ENCODE peak calls at places on chromosomes 1 and 21, in ten cellular contexts. I is endothelial cell; M is H7; S is aorta; F is stimulated activated CD4-positive, alpha-beta T cell treated with anti-CD3 and anti-CD28 coated beads, Interleukin-1b, Interleukin-23, amount 100 ng/mL, for 1 hour; T is renal cortical epithelial cell; U is epithelial cell of esophagus; W is iris pigment epithelial cell; G is Calu3; P is HS-27A. O is an unnamed sample.
A peak's percentile ranks its signal among the peaks of the same experiment; 100 is the strongest.

GRCh38 chr1:94539496-94539895 is 2.1 kb downstream of the F3 start:
- DNase-seq in I (no peak), U (peak; percentile 77), W (peak; percentile 74), P (no peak), G (peak; percentile 56), F (no peak), M (no peak), T (peak; percentile 47), S (no peak), O (no peak)

GRCh38 chr1:8590696-8591351 is 226.6 kb downstream of the RERE start:
- DNase-seq in G (no peak), W (no peak), S (no peak), I (no peak), U (no peak), P (no peak), M (no peak), T (no peak), F (no peak), O (peak; percentile 63)

GRCh38 chr1:200262326-200262965 is 147.4 kb downstream of the ZNF281 start:
- DNase-seq in F (no peak), I (no peak), S (no peak), G (no peak), U (no peak), T (no peak), P (no peak), W (no peak), M (peak; percentile 19), O (no peak)

GRCh38 chr21:29078884-29079765 is 5.7 kb upstream of the CCT8 start:
- DNase-seq in W (no peak), S (peak; percentile 61), T (peak; percentile 64), U (no peak), F (no peak), G (no peak), P (no peak), M (no peak), I (no peak), O (peak; percentile 45)

GRCh38 chr1:64917328-64917861 is 49.0 kb downstream of the JAK1 start:
- DNase-seq in W (peak; percentile 92), M (no peak), U (peak; percentile 89), T (peak; percentile 99), F (no peak), P (peak; percentile 99), S (peak; percentile 79), G (no peak), I (peak; percentile 14), O (no peak)

GRCh38 chr1:179334440-179334839 is 31.3 kb upstream of the AXDND1 start:
- DNase-seq in W (no peak), T (no peak), G (no peak), M (no peak), U (no peak), S (no peak), I (no peak), F (no peak), P (no peak), O (no peak)

GRCh38 chr1:167082511-167083027 is 7.6 kb downstream of the GPA33 start:
- DNase-seq in U (peak; percentile 35), W (no peak), I (no peak), F (no peak), G (peak; percentile 77), S (peak; percentile 52), M (no peak), T (peak; percentile 82), P (no peak), O (no peak)

GRCh38 chr21:38258803-38259485 is 2.2 kb downstream of the KCNJ15 start:
- DNase-seq in P (no peak), I (no peak), T (peak; percentile 74), S (no peak), M (no peak), U (peak; percentile 49), W (peak; percentile 88), F (no peak), G (no peak), O (no peak)

GRCh38 chr1:87867631-87868030 is 539.0 kb downstream of the LMO4 start:
- DNase-seq in P (no peak), G (no peak), S (no peak), F (no peak), T (peak; percentile 81), W (peak; percentile 6), I (no peak), U (peak; percentile 76), M (no peak), O (no peak)

GRCh38 chr1:216210081-216210480 is 213.2 kb downstream of the USH2A start:
- DNase-seq in G (peak; percentile 57), M (no peak), U (peak; percentile 50), I (no peak), P (no peak), S (peak; percentile 27), F (no peak), T (peak; percentile 55), W (peak; percentile 3), O (no peak)

GRCh38 chr1:42931911-42932422 is 26.7 kb downstream of the SLC2A1 start:
- DNase-seq in I (no peak), F (peak; percentile 30), P (no peak), T (peak; percentile 74), W (no peak), G (peak; percentile 81), U (peak; percentile 75), S (peak; percentile 77), M (peak; percentile 68), O (no peak)

O was measured in putamen.